ENCODE peak calls at places on chromosomes 11 and 22, in five cellular contexts. One of them, this sample, is unnamed. For H3K4me1, the result is how much of the 10 kb centered on the place peaks cover.

GRCh38 chr11:80702264-80702663 is 1261.4 kb upstream of the TENM4 start:
- DNase-seq in SK-N-SH: no peak
- DNase-seq in GM12878: no peak
- DNase-seq in HCT116: no peak
- DNase-seq in HepG2: no peak
- DNase-seq in this sample: no peak

GRCh38 chr11:69403556-69404215 is 77.8 kb upstream of the LINC01488 start:
- DNase-seq in SK-N-SH: no peak
- DNase-seq in HCT116: no peak
- DNase-seq in GM12878: no peak
- DNase-seq in HepG2: no peak
- DNase-seq in this sample: no peak

GRCh38 chr22:20607157-20607907 is 99.9 kb downstream of the MED15 start:
- DNase-seq in GM12878: no peak
- DNase-seq in HCT116: no peak
- DNase-seq in HepG2: no peak
- DNase-seq in SK-N-SH: peak
- DNase-seq in this sample: no peak

GRCh38 chr11:3037041-3037944 is 19.9 kb downstream of the CARS1 start:
- DNase-seq in HCT116: peak
- DNase-seq in GM12878: no peak
- DNase-seq in HepG2: peak
- DNase-seq in SK-N-SH: peak
- DNase-seq in this sample: peak

GRCh38 chr11:69144719-69145365 is 10.9 kb upstream of the SMIM38 start:
- DNase-seq in HepG2: no peak
- DNase-seq in HCT116: no peak
- DNase-seq in SK-N-SH: no peak
- DNase-seq in GM12878: no peak
- DNase-seq in this sample: no peak

GRCh38 chr22:29661355-29661754 is 57.9 kb downstream of the NF2 start:
- DNase-seq in GM12878: no peak
- DNase-seq in HepG2: no peak
- DNase-seq in HCT116: no peak
- DNase-seq in SK-N-SH: no peak
- DNase-seq in this sample: no peak

GRCh38 chr22:24883426-24883825 is 63.1 kb downstream of the LHFPL7 start:
- DNase-seq in SK-N-SH: no peak
- DNase-seq in HCT116: no peak
- DNase-seq in HepG2: no peak
- DNase-seq in GM12878: no peak
- DNase-seq in this sample: no peak

GRCh38 chr11:65493367-65494176 is 5.3 kb upstream of the MALAT1 start:
- DNase-seq in HepG2: peak
- DNase-seq in GM12878: no peak
- DNase-seq in SK-N-SH: no peak
- DNase-seq in HCT116: peak
- DNase-seq in this sample: peak

GRCh38 chr11:10927533-10927932 is 69.7 kb upstream of the ZBED5 start:
- DNase-seq in SK-N-SH: no peak
- DNase-seq in HCT116: no peak
- DNase-seq in GM12878: no peak
- DNase-seq in HepG2: no peak
- DNase-seq in this sample: no peak

GRCh38 chr11:1060885-1061616 is 13.6 kb upstream of the MUC2 start:
- DNase-seq in HepG2: no peak
- DNase-seq in GM12878: no peak
- DNase-seq in SK-N-SH: no peak
- DNase-seq in HCT116: peak
- DNase-seq in this sample: no peak

GRCh38 chr11:8959546-8960166 is 4.6 kb downstream of the TMEM9B start:
- DNase-seq in SK-N-SH: peak
- DNase-seq in HCT116: peak
- DNase-seq in HepG2: peak
- DNase-seq in GM12878: peak
- DNase-seq in this sample: peak

GRCh38 chr11:26227311-26227710 is 104.6 kb upstream of the ANO3 start:
- DNase-seq in GM12878: peak
- DNase-seq in HCT116: no peak
- DNase-seq in SK-N-SH: peak
- DNase-seq in HepG2: peak
- DNase-seq in this sample: no peak
- TF ChIP-seq ZBTB33 in GM12878: no peak
- TF ChIP-seq ZBTB33 in HCT116: no peak
- TF ChIP-seq ZBTB33 in SK-N-SH: no peak
- TF ChIP-seq ZBTB33 in HepG2: no peak
- TF ChIP-seq ZBTB33 in this sample: no peak

GRCh38 chr11:35583126-35583525 is 35.1 kb upstream of the FJX1 start:
- DNase-seq in HCT116: no peak
- DNase-seq in SK-N-SH: no peak
- DNase-seq in GM12878: no peak
- DNase-seq in HepG2: no peak
- DNase-seq in this sample: no peak
- H3K4me1 ChIP-seq in HCT116: under half
- H3K4me1 ChIP-seq in SK-N-SH: under half
- H3K4me1 ChIP-seq in GM12878: under half
- H3K4me1 ChIP-seq in HepG2: under half
- H3K4me1 ChIP-seq in this sample: under half

GRCh38 chr22:45999379-45999971 is 22.5 kb upstream of the WNT7B start:
- DNase-seq in HepG2: no peak
- DNase-seq in SK-N-SH: no peak
- DNase-seq in HCT116: no peak
- DNase-seq in GM12878: no peak
- DNase-seq in this sample: no peak
- TF ChIP-seq ZBTB33 in HepG2: no peak
- TF ChIP-seq ZBTB33 in SK-N-SH: no peak
- TF ChIP-seq ZBTB33 in HCT116: no peak
- TF ChIP-seq ZBTB33 in GM12878: no peak
- TF ChIP-seq ZBTB33 in this sample: no peak

GRCh38 chr22:28019881-28020861 is 101.1 kb upstream of the PITPNB start:
- DNase-seq in HCT116: peak
- DNase-seq in HepG2: peak
- DNase-seq in SK-N-SH: peak
- DNase-seq in GM12878: no peak
- DNase-seq in this sample: peak

GRCh38 chr22:28021116-28021997 is 102.3 kb upstream of the PITPNB start:
- DNase-seq in HepG2: no peak
- DNase-seq in SK-N-SH: no peak
- DNase-seq in GM12878: no peak
- DNase-seq in HCT116: no peak
- DNase-seq in this sample: no peak

GRCh38 chr22:28023774-28024173 is 104.7 kb upstream of the PITPNB start:
- DNase-seq in HepG2: no peak
- DNase-seq in GM12878: no peak
- DNase-seq in HCT116: no peak
- DNase-seq in SK-N-SH: no peak
- DNase-seq in this sample: no peak

GRCh38 chr22:28023036-28023435 is 104.0 kb upstream of the PITPNB start:
- DNase-seq in SK-N-SH: no peak
- DNase-seq in HepG2: no peak
- DNase-seq in HCT116: no peak
- DNase-seq in GM12878: no peak
- DNase-seq in this sample: no peak

GRCh38 chr22:28021998-28022660 is 103.1 kb upstream of the PITPNB start:
- DNase-seq in SK-N-SH: no peak
- DNase-seq in HCT116: no peak
- DNase-seq in HepG2: no peak
- DNase-seq in GM12878: no peak
- DNase-seq in this sample: no peak
- H3K4me1 ChIP-seq in SK-N-SH: half or more
- H3K4me1 ChIP-seq in HCT116: under half
- H3K4me1 ChIP-seq in HepG2: under half
- H3K4me1 ChIP-seq in GM12878: under half
- H3K4me1 ChIP-seq in this sample: under half

GRCh38 chr22:18058770-18059169 is 19.0 kb upstream of the PEX26 start:
- DNase-seq in HCT116: no peak
- DNase-seq in HepG2: no peak
- DNase-seq in GM12878: no peak
- DNase-seq in SK-N-SH: no peak
- DNase-seq in this sample: no peak

GRCh38 chr22:18062421-18062820 is 15.4 kb upstream of the PEX26 start:
- DNase-seq in GM12878: no peak
- DNase-seq in HepG2: no peak
- DNase-seq in SK-N-SH: no peak
- DNase-seq in HCT116: no peak
- DNase-seq in this sample: no peak

GRCh38 chr22:18059473-18059872 is 18.3 kb upstream of the PEX26 start:
- DNase-seq in HepG2: no peak
- DNase-seq in SK-N-SH: no peak
- DNase-seq in GM12878: no peak
- DNase-seq in HCT116: no peak
- DNase-seq in this sample: no peak

GRCh38 chr22:18059991-18060390 is 17.8 kb upstream of the PEX26 start:
- DNase-seq in SK-N-SH: no peak
- DNase-seq in GM12878: no peak
- DNase-seq in HCT116: no peak
- DNase-seq in HepG2: no peak
- DNase-seq in this sample: no peak

DNA sequence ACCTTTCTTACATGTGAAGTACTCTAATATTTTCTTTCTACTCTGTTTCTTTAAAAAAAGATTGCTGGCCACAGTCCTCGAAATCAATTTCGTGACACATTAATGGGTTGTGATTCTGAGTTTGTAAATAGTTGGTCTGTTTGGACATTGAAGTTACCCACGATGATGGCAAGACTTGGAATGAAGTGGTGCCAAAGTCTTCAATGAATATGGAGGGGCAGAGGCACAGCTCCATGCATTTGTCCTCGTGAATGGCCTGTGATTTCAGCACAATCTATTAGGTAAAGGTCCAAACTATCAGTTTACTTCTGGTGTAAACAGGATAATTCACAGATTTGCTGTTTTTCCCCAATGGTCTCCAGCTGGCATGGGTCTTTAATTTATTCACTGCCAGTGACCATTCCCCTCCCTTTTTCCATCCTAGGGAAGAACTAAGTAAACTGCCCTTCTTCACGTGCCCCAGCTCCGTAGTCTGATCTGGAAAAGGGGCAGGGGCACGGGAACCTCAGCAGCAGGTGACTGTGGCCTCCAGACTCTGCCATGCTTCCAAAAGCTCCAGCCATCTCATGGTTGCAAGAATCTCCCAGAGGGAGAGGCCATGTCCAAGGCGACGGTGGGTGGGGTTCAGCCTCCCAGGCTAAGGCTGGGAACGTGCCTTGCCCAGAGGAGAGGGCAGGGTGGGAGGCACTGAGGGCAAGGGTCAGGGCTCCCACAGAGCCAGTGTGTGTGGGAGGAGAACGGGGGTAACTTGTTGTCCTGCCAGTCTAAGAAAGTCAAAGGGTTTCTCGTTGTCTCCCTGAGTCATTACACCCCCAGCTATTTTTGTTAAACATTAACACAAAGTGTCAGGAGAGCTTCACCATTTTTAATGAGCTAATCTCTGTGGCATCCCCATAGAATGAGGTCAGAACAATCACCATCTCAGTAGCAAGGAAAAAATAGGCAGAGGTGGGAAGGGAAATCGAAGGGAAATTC is 16.9 kb upstream of the PEX26 start:
- DNase-seq in HepG2: peak
- DNase-seq in SK-N-SH: no peak
- DNase-seq in GM12878: no peak
- DNase-seq in HCT116: no peak
- DNase-seq in this sample: no peak
- TF ChIP-seq ZBTB33 in HepG2: no peak
- TF ChIP-seq ZBTB33 in SK-N-SH: no peak
- TF ChIP-seq ZBTB33 in GM12878: no peak
- TF ChIP-seq ZBTB33 in HCT116: no peak
- TF ChIP-seq ZBTB33 in this sample: no peak

DNA sequence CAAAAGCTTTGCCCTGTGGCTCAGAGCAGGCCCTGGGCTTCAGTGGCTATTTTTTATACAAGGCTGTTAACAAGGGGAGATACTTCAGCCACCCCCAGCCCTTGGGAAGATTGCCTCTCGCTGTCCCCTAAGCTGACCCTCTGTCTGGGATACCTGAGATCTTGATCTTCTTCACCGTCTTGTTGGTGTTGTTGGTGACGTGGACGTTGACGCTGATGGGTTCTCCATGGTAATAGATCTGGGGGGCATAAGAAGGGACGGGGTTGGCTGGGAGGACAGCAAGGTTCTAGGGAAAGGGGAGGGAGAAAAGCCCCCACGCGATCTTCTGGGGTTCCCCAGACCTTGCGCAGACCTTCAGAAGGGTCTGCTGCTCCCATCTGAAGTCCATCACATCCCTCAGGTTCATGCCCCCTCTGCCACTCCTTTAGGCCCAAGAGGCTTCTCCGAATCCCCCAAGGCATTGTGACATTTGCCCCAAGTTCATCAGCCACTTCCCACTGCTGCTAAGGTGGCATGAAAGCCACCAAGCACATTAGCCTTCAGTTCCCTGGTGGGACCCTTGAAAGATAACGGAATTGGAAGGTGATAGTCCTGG is 36.7 kb downstream of the TPBGL start:
- DNase-seq in HepG2: no peak
- DNase-seq in SK-N-SH: no peak
- DNase-seq in GM12878: no peak
- DNase-seq in HCT116: no peak
- DNase-seq in this sample: no peak
- H3K4me1 ChIP-seq in HepG2: under half
- H3K4me1 ChIP-seq in SK-N-SH: under half
- H3K4me1 ChIP-seq in GM12878: under half
- H3K4me1 ChIP-seq in HCT116: under half
- H3K4me1 ChIP-seq in this sample: under half

DNA sequence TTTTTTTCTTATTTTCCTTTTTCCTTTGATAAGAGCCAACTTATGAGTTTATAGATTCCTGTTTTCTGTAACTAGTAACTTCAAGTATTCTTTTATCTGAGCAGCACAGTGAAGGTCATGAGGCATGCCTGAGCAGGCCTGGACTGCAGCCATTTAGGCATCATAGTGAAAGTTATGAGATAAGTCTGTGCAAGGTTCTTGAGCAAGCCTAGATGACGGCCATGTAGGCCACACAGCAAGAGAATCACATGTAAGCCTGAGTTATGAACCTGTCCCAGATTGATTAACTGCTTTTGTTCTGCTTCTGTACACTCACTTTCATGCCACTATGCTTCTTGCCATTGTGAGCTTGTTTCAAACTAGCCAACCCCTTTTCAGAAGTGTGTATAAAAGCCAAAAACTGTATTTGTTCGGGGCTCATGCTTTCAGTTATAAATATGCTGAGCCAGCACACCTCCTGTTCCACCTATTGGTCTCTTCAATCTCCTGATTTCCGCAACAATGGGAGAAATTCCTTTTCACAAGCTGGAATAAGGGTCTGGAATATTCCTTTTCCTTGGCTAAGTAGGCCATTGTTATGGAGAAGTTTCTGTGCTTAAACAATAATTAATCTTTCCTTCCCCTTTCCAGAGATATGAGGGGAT is 745.7 kb downstream of the FAM181B start:
- DNase-seq in GM12878: peak
- DNase-seq in HCT116: no peak
- DNase-seq in SK-N-SH: no peak
- DNase-seq in HepG2: no peak
- DNase-seq in this sample: no peak
- TF ChIP-seq ZBTB33 in GM12878: no peak
- TF ChIP-seq ZBTB33 in HCT116: no peak
- TF ChIP-seq ZBTB33 in SK-N-SH: no peak
- TF ChIP-seq ZBTB33 in HepG2: no peak
- TF ChIP-seq ZBTB33 in this sample: no peak